ENCODE peak calls at places on chromosomes 4 and X, in six cellular contexts. Q, S, I, V, U and J are unnamed samples.

GRCh38 chr4:181731900-181732299 is 511.3 kb upstream of the TENM3 start:
- DNase-seq in Q (no peak), V (no peak), S (no peak), I (no peak), U (no peak), J (no peak)

GRCh38 chrX:44828008-44828605 is 15.7 kb upstream of the DUSP21 start:
- DNase-seq in I (no peak), V (no peak), U (no peak), Q (no peak), S (no peak), J (no peak)

GRCh38 chrX:138710311-138710791 is 1.2 kb downstream of the FGF13 start:
- DNase-seq in U (no peak), S (no peak), Q (no peak), V (no peak), I (no peak), J (no peak)

GRCh38 chr4:184795214-184795844 is 30.4 kb downstream of the ACSL1 start:
- DNase-seq in S (no peak), V (no peak), Q (no peak), U (no peak), I (no peak), J (no peak)

GRCh38 chr4:153177841-153178240 is 26.4 kb upstream of the TRIM2 start:
- DNase-seq in V (no peak), Q (no peak), S (no peak), U (no peak), I (no peak), J (no peak)

GRCh38 chr4:98996056-98996941 is 778 bp downstream of the METAP1 start:
- DNase-seq in U (peak), Q (no peak), V (no peak), S (no peak), I (peak), J (no peak)

GRCh38 chr4:148795156-148795864 is 353.1 kb upstream of the NR3C2 start:
- DNase-seq in V (no peak), I (no peak), S (no peak), U (no peak), Q (peak), J (no peak)

GRCh38 chr4:35250771-35251170 is 993.5 kb downstream of the ARAP2 start:
- DNase-seq in U (no peak), I (no peak), S (no peak), V (no peak), Q (no peak), J (no peak)

GRCh38 chr4:121668368-121669162 is 28.2 kb downstream of the ANXA5 start:
- DNase-seq in Q (no peak), S (no peak), V (no peak), U (no peak), I (no peak), J (no peak)

GRCh38 chrX:40485973-40486372 is 94.8 kb upstream of the ATP6AP2 start:
- DNase-seq in U (no peak), V (no peak), S (no peak), I (no peak), Q (no peak), J (no peak)

GRCh38 chr4:120749445-120750151 is 172.9 kb downstream of the PRDM5 start:
- DNase-seq in I (no peak), V (peak), U (no peak), S (no peak), Q (no peak), J (no peak)

GRCh38 chrX:125778256-125778655 is 387.8 kb downstream of the DCAF12L2 start:
- DNase-seq in Q (no peak), S (no peak), V (no peak), U (no peak), I (no peak), J (no peak)

GRCh38 chr4:47198791-47199190 is 167.4 kb downstream of the GABRB1 start:
- DNase-seq in U (no peak), S (no peak), I (no peak), V (no peak), Q (no peak), J (no peak)

GRCh38 chrX:129996120-129996519 is 13.7 kb downstream of the BCORL1 start:
- DNase-seq in V (no peak), I (no peak), Q (no peak), U (no peak), S (no peak), J (no peak)

GRCh38 chrX:16931371-16931770 is 15.1 kb upstream of the REPS2 start:
- DNase-seq in Q (no peak), V (no peak), U (no peak), I (no peak), S (no peak), J (no peak)

GRCh38 chr4:148704291-148704690 is 262.1 kb upstream of the NR3C2 start:
- DNase-seq in V (no peak), S (no peak), Q (no peak), U (no peak), I (no peak), J (no peak)

GRCh38 chr4:40395908-40396806 is 61.0 kb downstream of the CHRNA9 start:
- DNase-seq in U (peak), I (no peak), Q (no peak), S (no peak), V (no peak), J (no peak)

GRCh38 chrX:41952102-41952501 is 28.7 kb upstream of the CASK start:
- DNase-seq in Q (no peak), V (no peak), I (no peak), U (no peak), S (no peak), J (no peak)

GRCh38 chr4:152780267-152780811 is 585 bp downstream of the ARFIP1 start:
- DNase-seq in U (peak), S (peak), I (peak), Q (no peak), V (no peak), J (no peak)

GRCh38 chr4:83282049-83282535 is 2.5 kb downstream of the COQ2 start:
- DNase-seq in U (peak), S (peak), Q (no peak), V (no peak), I (peak), J (peak)

GRCh38 chr4:169092889-169093522 is 83.0 kb upstream of the CBR4 start:
- DNase-seq in S (no peak), I (no peak), Q (no peak), V (no peak), U (no peak), J (no peak)

GRCh38 chr4:119526786-119527550 is 101.6 kb downstream of the PDE5A start:
- DNase-seq in Q (no peak), V (no peak), U (peak), I (no peak), S (no peak), J (no peak)

GRCh38 chrX:30865020-30865419 is 24.0 kb downstream of the TAB3 start:
- DNase-seq in I (no peak), V (no peak), U (peak), S (peak), Q (no peak), J (no peak)

GRCh38 chr4:186887211-186887785 is 163.6 kb upstream of the FAT1 start:
- DNase-seq in S (no peak), U (no peak), V (no peak), I (no peak), Q (no peak), J (no peak)

GRCh38 chrX:154367474-154368308 is 6.7 kb downstream of the FLNA start:
- DNase-seq in S (no peak), U (no peak), I (no peak), Q (no peak), V (no peak), J (no peak)

GRCh38 chrX:154369453-154370299 is 4.8 kb downstream of the FLNA start:
- DNase-seq in Q (no peak), I (peak), V (peak), S (peak), U (peak), J (peak)

GRCh38 chrX:154366666-154367055 is 7.8 kb downstream of the FLNA start:
- DNase-seq in Q (no peak), I (no peak), U (no peak), S (no peak), V (no peak), J (no peak)

GRCh38 chrX:154370300-154370881 is 4.0 kb downstream of the FLNA start:
- DNase-seq in Q (no peak), S (no peak), I (peak), U (no peak), V (no peak), J (peak)

DNA sequence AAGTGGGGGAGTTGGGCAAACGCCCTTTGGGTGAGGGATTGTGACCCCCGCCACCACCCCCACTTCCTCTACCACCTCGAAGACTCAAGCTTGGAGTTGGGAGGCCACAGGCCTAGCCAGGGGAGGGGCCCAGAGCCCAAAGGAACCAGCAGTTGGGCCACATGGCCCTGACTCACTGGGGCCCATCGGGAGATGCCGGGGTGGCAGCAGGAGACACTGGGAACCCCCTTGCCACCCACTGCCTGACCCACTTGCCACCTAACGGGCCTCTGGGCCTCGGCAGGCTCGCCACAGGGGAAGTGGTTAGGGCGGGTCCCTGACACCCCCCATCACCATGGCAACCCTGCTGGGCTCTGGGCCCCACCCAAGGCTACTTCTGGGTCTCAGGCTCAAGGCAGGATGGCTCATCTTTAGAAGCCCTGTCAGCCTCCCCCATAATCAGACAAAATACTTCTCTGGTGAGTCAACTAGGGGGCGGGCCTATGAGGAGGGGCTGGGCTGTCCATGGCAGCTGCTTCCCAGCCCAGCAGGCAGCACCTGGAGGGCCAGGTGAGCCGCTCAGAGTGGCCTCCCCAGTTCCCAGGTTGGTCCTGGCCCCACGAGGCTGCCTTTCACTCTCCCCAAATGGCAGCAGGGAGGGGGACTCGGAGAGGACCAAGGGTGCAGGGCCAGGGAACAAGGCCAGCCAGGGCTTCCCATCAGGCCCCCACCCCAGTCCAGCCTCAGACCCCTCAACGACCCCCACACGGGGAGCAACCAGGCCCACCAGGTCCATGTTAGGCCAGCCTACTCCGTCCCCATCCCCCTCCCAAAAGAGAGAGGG is 5.6 kb downstream of the FLNA start:
- DNase-seq in Q (no peak), V (peak), U (peak), I (no peak), S (peak), J (peak)
- H3K27ac ChIP-seq in Q (peak), V (peak), U (peak), I (peak), S (peak), J (peak)

GRCh38 chr4:114368751-114369150 is 229.9 kb upstream of the UGT8 start:
- DNase-seq in I (no peak), U (no peak), Q (no peak), S (no peak), V (no peak), J (no peak)

GRCh38 chr4:114378306-114378903 is 220.2 kb upstream of the UGT8 start:
- DNase-seq in Q (no peak), V (no peak), I (peak), U (no peak), S (no peak), J (no peak)

DNA sequence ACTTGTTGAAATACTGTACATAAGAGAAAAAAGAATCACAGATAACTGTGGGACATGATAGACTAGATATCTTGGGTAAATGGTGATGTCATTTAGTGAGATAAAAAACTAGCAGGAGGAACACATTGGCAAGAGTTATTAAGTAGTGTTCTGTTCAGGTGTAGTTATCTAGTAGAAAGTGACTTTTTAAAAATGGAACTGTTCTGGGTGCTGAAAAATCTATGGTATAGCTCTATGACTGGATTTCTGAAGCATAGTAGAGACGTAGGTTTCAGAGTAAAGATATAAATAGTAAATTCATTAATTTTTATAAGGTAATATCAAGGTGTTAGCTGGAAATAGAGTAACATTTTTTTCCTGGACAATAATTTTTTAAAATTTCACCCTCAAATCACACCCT is 225.1 kb upstream of the UGT8 start:
- DNase-seq in V (no peak), Q (no peak), I (no peak), U (no peak), S (no peak), J (no peak)
- TF ChIP-seq GABPA in V (no peak), Q (no peak), I (no peak), U (no peak), S (no peak), J (no peak)

GRCh38 chr4:139559095-139559490 is 3.1 kb upstream of the SETD7 start:
- DNase-seq in I (no peak), S (no peak), Q (no peak), U (no peak), V (no peak), J (no peak)

GRCh38 chr4:139556735-139557505 is 901 bp upstream of the SETD7 start:
- DNase-seq in S (peak), V (no peak), Q (no peak), U (no peak), I (peak), J (peak)

GRCh38 chr4:139557506-139558110 is 1.6 kb upstream of the SETD7 start:
- DNase-seq in V (no peak), S (no peak), Q (no peak), U (no peak), I (no peak), J (no peak)

GRCh38 chr4:139559692-139560091 is 3.7 kb upstream of the SETD7 start:
- DNase-seq in V (no peak), Q (no peak), I (peak), U (no peak), S (no peak), J (peak)

GRCh38 chr4:139558235-139559094 is 2.4 kb upstream of the SETD7 start:
- DNase-seq in S (no peak), I (no peak), V (no peak), U (no peak), Q (no peak), J (no peak)
- H3K4me3 ChIP-seq in S (no peak), I (no peak), V (no peak), U (no peak), Q (no peak), J (no peak)

GRCh38 chr4:94454405-94454804 is 2.7 kb downstream of the PDLIM5 start:
- DNase-seq in U (no peak), Q (no peak), S (no peak), I (no peak), V (no peak), J (no peak)
- H3K27ac ChIP-seq in U (peak), Q (no peak), S (peak), I (peak), V (no peak), J (no peak)